ENCODE peak calls at places on chromosome 9, in six cellular contexts. W is thoracic aorta, G is mammary epithelial cell, Q is HCT116, H is upper lobe of right lung, Z is GM23248. R is an unnamed sample. For H3K9me3 and H3K27me3, the result is how much of the 10 kb centered on the place peaks cover.

GRCh38 chr9:2134391-2134790 is 119.2 kb downstream of the SMARCA2 start:
- DNase-seq in W (no peak), G (no peak), Q (no peak), H (no peak), Z (peak), R (no peak)

GRCh38 chr9:22169243-22169642 is 160.1 kb upstream of the CDKN2B start:
- DNase-seq in W (no peak), G (peak), Q (no peak), H (no peak), Z (peak), R (no peak)

GRCh38 chr9:97766610-97767009 is 69.5 kb upstream of the XPA start:
- DNase-seq in W (no peak), G (no peak), Q (no peak), H (no peak), Z (no peak), R (no peak)

GRCh38 chr9:29118555-29118954 is 1545.3 kb upstream of the C9orf72 start:
- DNase-seq in W (no peak), G (no peak), Q (no peak), H (no peak), Z (no peak), R (no peak)

GRCh38 chr9:4425358-4426045 is 64.8 kb upstream of the SLC1A1 start:
- DNase-seq in W (no peak), G (no peak), Q (no peak), H (no peak), Z (peak), R (no peak)

GRCh38 chr9:87107072-87107471 is 159.8 kb upstream of the GAS1 start:
- DNase-seq in W (no peak), G (peak), Q (no peak), H (no peak), Z (no peak), R (peak)

GRCh38 chr9:134570726-134571325 is 70.8 kb upstream of the COL5A1 start:
- DNase-seq in W (no peak), G (no peak), Q (no peak), H (peak), Z (no peak), R (no peak)

GRCh38 chr9:13728121-13728520 is 448.6 kb upstream of the MPDZ start:
- DNase-seq in W (no peak), G (no peak), Q (no peak), H (no peak), Z (no peak), R (peak)

GRCh38 chr9:107485451-107486043 is 4.0 kb downstream of the KLF4 start:
- DNase-seq in W (no peak), G (no peak), Q (no peak), H (no peak), Z (peak), R (no peak)

GRCh38 chr9:95808001-95808400 is 67.5 kb upstream of the ERCC6L2 start:
- DNase-seq in W (no peak), G (no peak), Q (no peak), H (no peak), Z (peak), R (no peak)

GRCh38 chr9:28001096-28001495 is 427.8 kb upstream of the C9orf72 start:
- DNase-seq in W (no peak), G (no peak), Q (no peak), H (no peak), Z (no peak), R (no peak)

DNA sequence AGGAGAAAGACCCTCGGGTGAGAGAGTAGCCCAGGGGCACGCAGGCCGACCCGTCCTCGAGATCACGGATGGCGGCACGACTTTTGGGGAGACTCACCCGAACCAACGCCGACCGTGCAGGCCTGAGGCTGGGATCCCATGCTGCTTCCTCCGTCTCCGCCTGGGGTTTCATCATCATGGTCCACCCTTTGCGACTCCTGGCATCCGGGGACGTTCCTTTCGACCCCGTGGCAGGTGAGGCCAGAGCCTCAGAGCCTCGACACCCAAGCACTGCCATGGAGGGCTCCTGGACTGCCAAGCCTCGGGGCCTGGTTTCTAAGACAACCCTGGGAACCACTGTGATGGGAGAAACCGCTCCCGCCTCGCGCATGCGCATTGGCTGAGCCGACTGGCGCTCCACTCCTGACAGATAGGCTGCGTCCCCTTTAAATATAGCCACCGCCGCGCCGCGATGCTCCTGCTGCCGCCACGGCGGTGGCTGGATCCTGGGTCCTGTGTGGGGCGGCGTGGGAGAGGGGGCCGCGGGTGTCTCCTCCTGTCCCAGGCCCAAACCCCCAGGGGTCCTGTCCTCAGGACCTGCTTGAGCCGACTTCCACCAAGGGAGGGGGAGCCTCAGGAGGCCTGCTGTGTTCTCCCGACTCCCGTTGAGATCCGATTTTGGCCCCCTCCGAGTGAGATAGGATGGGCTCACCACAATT is 481.6 kb downstream of the SPATA31A7 start:
- DNase-seq in W (no peak), G (no peak), Q (no peak), H (peak), Z (no peak), R (no peak)
- H3K9me3 ChIP-seq in W (under half), G (under half), Q (under half), H (under half), Z (under half), R (under half)

DNA sequence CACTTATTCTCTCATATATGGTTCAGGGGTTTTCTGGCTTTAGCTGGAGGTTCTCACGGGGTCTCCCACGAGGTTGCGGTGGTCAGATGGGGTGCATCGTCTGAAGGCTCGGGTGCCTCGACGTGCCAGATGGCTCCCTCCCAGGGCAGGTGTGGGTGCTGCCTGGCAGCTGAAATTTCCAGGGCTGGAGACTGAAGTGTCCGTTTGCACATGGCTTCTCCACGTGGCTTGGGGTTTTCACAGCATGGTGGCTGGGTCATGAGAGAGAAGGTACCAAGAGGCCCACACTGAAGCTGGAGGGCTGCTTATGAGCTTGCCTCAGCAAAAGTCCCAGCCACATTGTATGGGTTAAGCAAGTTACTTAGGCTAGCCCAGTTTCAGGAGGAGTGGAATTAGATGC is 218.6 kb downstream of the AGTPBP1 start:
- DNase-seq in W (no peak), G (no peak), Q (no peak), H (no peak), Z (no peak), R (no peak)
- H3K27me3 ChIP-seq in W (under half), G (under half), Q (under half), H (under half), Z (under half), R (under half)

GRCh38 chr9:121073038-121073437 is 1.7 kb upstream of the CNTRL start:
- DNase-seq in W (no peak), G (peak), Q (no peak), H (no peak), Z (peak), R (peak)

GRCh38 chr9:121071356-121071755 is 3.4 kb upstream of the CNTRL start:
- DNase-seq in W (no peak), G (no peak), Q (no peak), H (no peak), Z (no peak), R (no peak)

GRCh38 chr9:121075251-121076036 is 689 bp downstream of the CNTRL start:
- DNase-seq in W (no peak), G (no peak), Q (no peak), H (no peak), Z (peak), R (no peak)

GRCh38 chr9:121074370-121075250 is at the start of gene CNTRL:
- DNase-seq in W (peak), G (peak), Q (peak), H (peak), Z (peak), R (peak)
- H3K9me3 ChIP-seq in W (under half), G (under half), Q (under half), H (under half), Z (under half), R (under half)

GRCh38 chr9:88813810-88814209 is 177.5 kb upstream of the S1PR3 start:
- DNase-seq in W (no peak), G (no peak), Q (no peak), H (no peak), Z (no peak), R (no peak)
- H3K27me3 ChIP-seq in W (under half), G (under half), Q (under half), H (under half), Z (under half), R (under half)

GRCh38 chr9:100370064-100370723 is 17.5 kb upstream of the TEX10 start:
- DNase-seq in W (no peak), G (no peak), Q (no peak), H (no peak), Z (no peak), R (no peak)

GRCh38 chr9:100364013-100364412 is 11.3 kb upstream of the TEX10 start:
- DNase-seq in W (no peak), G (no peak), Q (no peak), H (no peak), Z (no peak), R (no peak)

GRCh38 chr9:100372648-100373047 is 19.9 kb upstream of the TEX10 start:
- DNase-seq in W (no peak), G (no peak), Q (no peak), H (no peak), Z (no peak), R (no peak)

GRCh38 chr9:100366121-100366520 is 13.4 kb upstream of the TEX10 start:
- DNase-seq in W (no peak), G (no peak), Q (no peak), H (no peak), Z (no peak), R (no peak)

GRCh38 chr9:100368672-100369071 is 15.9 kb upstream of the TEX10 start:
- DNase-seq in W (no peak), G (no peak), Q (no peak), H (no peak), Z (no peak), R (no peak)
- H3K9me3 ChIP-seq in W (under half), G (under half), Q (under half), H (under half), Z (under half), R (under half)

DNA sequence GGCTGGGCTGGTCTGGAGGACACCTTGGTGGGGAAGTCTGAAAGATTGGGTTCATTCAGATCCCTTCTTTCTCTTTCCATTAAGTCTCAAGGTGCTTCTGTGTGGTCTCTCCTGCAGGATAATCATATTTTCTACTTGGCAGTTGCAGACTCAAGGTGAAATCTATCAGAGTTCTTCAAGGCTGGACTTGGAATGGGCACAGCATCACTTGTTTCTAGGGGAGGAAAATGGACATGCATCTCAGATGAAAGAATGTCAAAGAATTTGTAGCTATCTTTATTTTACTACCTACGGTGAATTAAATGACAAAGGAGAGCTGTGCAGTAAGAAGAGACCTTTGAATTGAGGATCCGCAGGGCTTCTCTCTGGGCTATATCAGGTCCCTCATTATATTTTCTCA is 69.8 kb upstream of the PAPPA start:
- DNase-seq in W (no peak), G (no peak), Q (no peak), H (no peak), Z (no peak), R (no peak)
- H3K27me3 ChIP-seq in W (under half), G (under half), Q (under half), H (under half), Z (under half), R (under half)

GRCh38 chr9:83285836-83286235 is 222.9 kb upstream of the RASEF start:
- DNase-seq in W (no peak), G (no peak), Q (no peak), H (no peak), Z (no peak), R (no peak)
- H3K9me3 ChIP-seq in W (under half), G (under half), Q (under half), H (under half), Z (under half), R (under half)

GRCh38 chr9:7507026-7507425 is 292.6 kb downstream of the DMAC1 start:
- DNase-seq in W (no peak), G (no peak), Q (no peak), H (no peak), Z (no peak), R (no peak)

GRCh38 chr9:7509586-7509985 is 290.0 kb downstream of the DMAC1 start:
- DNase-seq in W (no peak), G (no peak), Q (no peak), H (no peak), Z (no peak), R (no peak)

GRCh38 chr9:7507539-7508251 is 291.9 kb downstream of the DMAC1 start:
- DNase-seq in W (no peak), G (no peak), Q (no peak), H (no peak), Z (no peak), R (no peak)

GRCh38 chr9:7510209-7510608 is 289.4 kb downstream of the DMAC1 start:
- DNase-seq in W (no peak), G (no peak), Q (no peak), H (no peak), Z (no peak), R (no peak)
- H3K27me3 ChIP-seq in W (under half), G (under half), Q (under half), H (under half), Z (under half), R (under half)

GRCh38 chr9:31590091-31590490 is 794.4 kb upstream of the ACO1 start:
- DNase-seq in W (no peak), G (peak), Q (no peak), H (no peak), Z (peak), R (no peak)
- H3K9me3 ChIP-seq in W (under half), G (under half), Q (under half), H (under half), Z (under half), R (under half)

R was measured in MG63.